ENCODE peak calls at places on chromosome 5, in six cellular contexts. C is H1, K is HepG2, A is endothelial cell of umbilical vein, E is K562, G is GM12878. Z is an unnamed sample.

GRCh38 chr5:88094403-88094802 is 174.2 kb downstream of the TMEM161B start:
- DNase-seq in C (no peak), K (no peak), A (no peak), E (no peak), G (no peak), Z (no peak)

GRCh38 chr5:10655041-10655685 is 91.3 kb downstream of the ANKRD33B start:
- DNase-seq in C (no peak), K (no peak), A (no peak), E (no peak), G (no peak), Z (no peak)

GRCh38 chr5:142156839-142157463 is 48.4 kb downstream of the NDFIP1 start:
- DNase-seq in C (no peak), K (no peak), A (peak; percentile 29), E (no peak), G (no peak), Z (no peak)

GRCh38 chr5:17217421-17218352 is at the start of gene BASP1:
- DNase-seq in C (no peak), K (no peak), A (peak; percentile 67), E (no peak), G (no peak), Z (no peak)

GRCh38 chr5:177510567-177511053 is 984 bp upstream of the DOK3 start:
- DNase-seq in C (no peak), K (no peak), A (no peak), E (no peak), G (no peak), Z (no peak)

GRCh38 chr5:74145904-74146303 is 494.6 kb downstream of the ENC1 start:
- DNase-seq in C (no peak), K (no peak), A (no peak), E (no peak), G (no peak), Z (no peak)

GRCh38 chr5:127804886-127805426 is 101.8 kb downstream of the CCDC192 start:
- DNase-seq in C (no peak), K (no peak), A (no peak), E (no peak), G (no peak), Z (no peak)

GRCh38 chr5:111641533-111642230 is 115.3 kb downstream of the NREP start:
- DNase-seq in C (no peak), K (no peak), A (no peak), E (no peak), G (no peak), Z (no peak)

GRCh38 chr5:31719988-31720387 is 81.1 kb downstream of the PDZD2 start:
- DNase-seq in C (no peak), K (no peak), A (no peak), E (no peak), G (no peak), Z (no peak)

GRCh38 chr5:173917788-173918786 is 29.9 kb downstream of the CPEB4 start:
- DNase-seq in C (no peak), K (peak; percentile 37), A (peak; percentile 93), E (peak; percentile 52), G (peak; percentile 86), Z (peak; percentile 83)

GRCh38 chr5:142979636-142980035 is 209.5 kb downstream of the ARHGAP26 start:
- DNase-seq in C (no peak), K (no peak), A (no peak), E (no peak), G (no peak), Z (no peak)

GRCh38 chr5:118060833-118061232 is 927.5 kb downstream of the DTWD2 start:
- DNase-seq in C (no peak), K (no peak), A (no peak), E (no peak), G (no peak), Z (peak; percentile 26)

GRCh38 chr5:11588803-11589202 is 315.4 kb downstream of the CTNND2 start:
- DNase-seq in C (peak; percentile 13), K (no peak), A (no peak), E (no peak), G (no peak), Z (no peak)

GRCh38 chr5:21739096-21739495 is 1114.0 kb downstream of the CDH12 start:
- DNase-seq in C (no peak), K (no peak), A (no peak), E (no peak), G (no peak), Z (no peak)

GRCh38 chr5:96483878-96484277 is 50.8 kb upstream of the PCSK1 start:
- DNase-seq in C (no peak), K (peak; percentile 32), A (peak; percentile 48), E (peak; percentile 11), G (no peak), Z (peak; percentile 12)

GRCh38 chr5:120545007-120545406 is 80.9 kb downstream of the PRR16 start:
- DNase-seq in C (no peak), K (no peak), A (no peak), E (no peak), G (no peak), Z (no peak)

GRCh38 chr5:37839441-37840035 is 303 bp downstream of the GDNF start:
- DNase-seq in C (no peak), K (peak; percentile 35), A (peak; percentile 17), E (no peak), G (no peak), Z (no peak)
- TF ChIP-seq EZH2 in C (peak; percentile 59), K (peak; percentile 13), A (peak; percentile 30), E (no peak), G (no peak), Z (no peak)

DNA sequence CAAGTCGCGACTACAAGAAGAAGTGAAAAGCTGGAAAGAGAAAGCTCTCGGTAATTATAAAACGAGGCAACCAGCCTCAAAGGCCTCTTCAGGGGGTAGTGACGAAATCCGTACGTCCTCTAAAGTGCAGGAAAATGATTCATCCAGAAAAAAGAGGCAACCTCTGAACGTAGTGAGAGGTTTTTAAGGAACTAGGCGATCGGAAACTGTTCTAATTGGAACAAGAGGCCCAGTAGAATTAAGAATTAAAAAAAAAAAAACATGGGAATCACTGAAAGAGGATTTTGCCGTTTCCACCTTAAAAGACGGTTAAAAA is 1.0 kb downstream of the CSNK1A1 start:
- DNase-seq in C (no peak), K (no peak), A (peak; percentile 69), E (peak; percentile 21), G (no peak), Z (no peak)
- H2AFZ ChIP-seq in C (no peak overlapping the region), K (no peak overlapping the region), A (no peak overlapping the region), E (no peak overlapping the region), G (no peak overlapping the region), Z (no peak overlapping the region)

GRCh38 chr5:34574976-34575467 is 81.1 kb upstream of the RAI14 start:
- DNase-seq in C (no peak), K (no peak), A (no peak), E (no peak), G (no peak), Z (no peak)

GRCh38 chr5:34571380-34572041 is 84.6 kb upstream of the RAI14 start:
- DNase-seq in C (no peak), K (no peak), A (peak; percentile 73), E (no peak), G (no peak), Z (no peak)

GRCh38 chr5:34570721-34571379 is 85.3 kb upstream of the RAI14 start:
- DNase-seq in C (no peak), K (no peak), A (no peak), E (no peak), G (no peak), Z (no peak)

GRCh38 chr5:34564706-34565235 is 91.4 kb upstream of the RAI14 start:
- DNase-seq in C (no peak), K (no peak), A (no peak), E (no peak), G (no peak), Z (no peak)

GRCh38 chr5:34570143-34570542 is 86.0 kb upstream of the RAI14 start:
- DNase-seq in C (no peak), K (no peak), A (no peak), E (no peak), G (no peak), Z (no peak)
- TF ChIP-seq POLR2A in C (no peak), K (no peak), A (no peak), E (no peak), G (no peak), Z (no peak)

GRCh38 chr5:159102294-159102934 is 2.7 kb upstream of the EBF1 start:
- DNase-seq in C (no peak), K (no peak), A (no peak), E (no peak), G (no peak), Z (no peak)

GRCh38 chr5:159101689-159102088 is 2.0 kb upstream of the EBF1 start:
- DNase-seq in C (no peak), K (no peak), A (no peak), E (no peak), G (no peak), Z (no peak)

GRCh38 chr5:159100022-159100927 is 559 bp upstream of the EBF1 start:
- DNase-seq in C (peak; percentile 75), K (no peak), A (peak; percentile 87), E (peak; percentile 95), G (peak; percentile 81), Z (peak; percentile 7)

GRCh38 chr5:159099049-159099760 is 511 bp downstream of the EBF1 start:
- DNase-seq in C (no peak), K (no peak), A (peak; percentile 43), E (peak; percentile 56), G (no peak), Z (no peak)

DNA sequence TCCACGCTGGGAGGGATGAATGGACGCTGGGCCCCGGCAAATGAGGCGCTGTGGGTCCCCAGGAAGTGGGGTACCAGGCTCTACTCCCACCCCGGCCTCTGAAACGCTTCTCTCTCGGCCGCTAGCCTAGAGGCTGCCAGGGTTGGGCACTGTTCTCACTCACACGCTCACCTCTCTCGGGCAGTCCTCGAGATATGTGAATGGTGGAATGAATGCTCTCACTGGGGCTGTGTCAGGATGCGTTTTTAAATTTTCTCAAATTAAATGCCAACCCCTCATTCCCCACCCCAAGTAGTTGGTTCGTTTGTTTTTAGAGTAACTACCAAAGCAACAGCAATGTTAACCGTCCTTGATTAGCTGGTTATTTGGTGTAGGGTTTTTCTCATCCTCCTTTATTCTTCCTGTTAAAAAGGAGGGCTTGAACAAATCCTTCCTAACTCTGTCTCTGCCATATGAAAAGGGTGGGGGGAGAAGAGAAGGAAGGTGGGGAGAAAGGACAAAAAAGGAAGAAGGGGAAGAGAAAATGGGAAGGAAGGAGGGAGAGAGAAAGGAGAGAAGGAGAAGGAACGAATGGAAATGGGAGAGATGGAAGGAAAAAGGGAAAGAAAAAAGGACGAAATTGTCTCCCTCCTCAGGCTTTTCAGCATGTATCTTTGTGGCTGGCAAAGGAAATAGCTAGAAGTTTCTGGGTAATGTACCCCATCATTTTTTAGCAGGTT is 1.4 kb upstream of the EBF1 start:
- DNase-seq in C (no peak), K (no peak), A (no peak), E (no peak), G (no peak), Z (no peak)
- TF ChIP-seq EZH2 in C (peak; percentile 76), K (no peak), A (no peak), E (no peak), G (no peak), Z (no peak)

GRCh38 chr5:109258755-109259154 is 151.0 kb downstream of the PJA2 start:
- DNase-seq in C (no peak), K (no peak), A (no peak), E (no peak), G (no peak), Z (no peak)
- H2AFZ ChIP-seq in C (no peak overlapping the region), K (no peak overlapping the region), A (no peak overlapping the region), E (peak overlapping the region; percentile 59), G (no peak overlapping the region), Z (no peak overlapping the region)

Z was measured in HCT116.